ENCODE peak calls at places on chromosomes 3 and 15, in four cellular contexts. U, P, F and G are unnamed samples.
A peak's percentile ranks its signal among the peaks of the same experiment; 100 is the strongest.

GRCh38 chr15:58951388-58952060 is 18.0 kb upstream of the SLTM start:
- DNase-seq in F (peak; percentile 84), P (no peak), U (no peak), G (no peak)

GRCh38 chr15:67290319-67290718 is 35.7 kb downstream of the IQCH start:
- DNase-seq in F (no peak), U (no peak), P (no peak), G (no peak)

GRCh38 chr3:82807781-82808180 is 1046.3 kb upstream of the GBE1 start:
- DNase-seq in P (no peak), U (no peak), F (no peak), G (no peak)

GRCh38 chr15:70120954-70121655 is 23.4 kb upstream of the TLE3 start:
- DNase-seq in U (no peak), F (no peak), P (no peak), G (no peak)

GRCh38 chr15:63610209-63610841 is 13.1 kb downstream of the FBXL22 start:
- DNase-seq in F (peak; percentile 82), P (peak; percentile 83), U (peak; percentile 83), G (peak; percentile 72)

GRCh38 chr15:52803543-52804306 is 13.6 kb upstream of the ONECUT1 start:
- DNase-seq in F (no peak), P (peak; percentile 17), U (no peak), G (no peak)

GRCh38 chr3:190526787-190527767 is 13.2 kb downstream of the IL1RAP start:
- DNase-seq in F (no peak), P (no peak), U (no peak), G (no peak)

GRCh38 chr3:192905980-192906678 is 11.5 kb downstream of the MB21D2 start:
- DNase-seq in U (no peak), P (no peak), F (no peak), G (no peak)

GRCh38 chr3:160637081-160637480 is 39.9 kb upstream of the ARL14 start:
- DNase-seq in P (no peak), F (no peak), U (no peak), G (no peak)

GRCh38 chr15:75049392-75049791 is 26.0 kb downstream of the PPCDC start:
- DNase-seq in P (no peak), U (no peak), F (peak; percentile 28), G (no peak)

GRCh38 chr3:116524455-116524854 is 79.2 kb upstream of the LSAMP start:
- DNase-seq in P (no peak), F (peak; percentile 48), U (no peak), G (no peak)

GRCh38 chr15:83610132-83610531 is 43.8 kb upstream of the ADAMTSL3 start:
- DNase-seq in F (no peak), U (no peak), P (no peak), G (no peak)

GRCh38 chr3:80079886-80080285 is 312.1 kb upstream of the ROBO1 start:
- DNase-seq in U (no peak), P (no peak), F (no peak), G (no peak)

GRCh38 chr3:59908280-59908679 is 858.5 kb upstream of the CFAP20DC start:
- DNase-seq in F (no peak), P (no peak), U (no peak), G (no peak)

GRCh38 chr3:105040026-105040622 is 326.6 kb upstream of the ALCAM start:
- DNase-seq in U (no peak), F (peak; percentile 40), P (no peak), G (no peak)

GRCh38 chr3:158743664-158744566 is 11.7 kb upstream of the RARRES1 start:
- DNase-seq in F (no peak), U (no peak), P (no peak), G (no peak)

GRCh38 chr15:74136584-74137543 is 6.5 kb downstream of the ISLR2 start:
- DNase-seq in U (no peak), F (no peak), P (peak; percentile 45), G (no peak)

GRCh38 chr3:46943237-46944187 is 33.0 kb downstream of the CCDC12 start:
- DNase-seq in F (no peak), U (no peak), P (no peak), G (peak; percentile 7)

GRCh38 chr3:151709847-151710246 is 23.9 kb upstream of the AADACL2 start:
- DNase-seq in P (no peak), U (no peak), F (peak; percentile 85), G (no peak)

GRCh38 chr3:139044366-139045210 is at the start of gene PRR23C:
- DNase-seq in P (peak; percentile 13), U (no peak), F (no peak), G (no peak)

GRCh38 chr3:69568926-69569325 is 170.3 kb upstream of the MITF start:
- DNase-seq in F (peak; percentile 23), P (no peak), U (no peak), G (no peak)

GRCh38 chr15:81492303-81492702 is 118.3 kb upstream of the TMC3 start:
- DNase-seq in F (peak; percentile 66), P (no peak), U (no peak), G (no peak)

GRCh38 chr15:51172190-51172589 is 77.5 kb upstream of the TNFAIP8L3 start:
- DNase-seq in U (no peak), F (peak; percentile 24), P (no peak), G (no peak)

GRCh38 chr15:83108266-83109219 is 1.1 kb downstream of the TM6SF1 start:
- DNase-seq in U (no peak), F (peak; percentile 52), P (peak; percentile 65), G (no peak)

GRCh38 chr3:133211449-133211848 is 173.3 kb downstream of the TMEM108 start:
- DNase-seq in U (peak; percentile 59), P (peak; percentile 35), F (no peak), G (no peak)

GRCh38 chr3:187012609-187013051 is 82.3 kb downstream of the ST6GAL1 start:
- DNase-seq in U (no peak), P (no peak), F (peak; percentile 64), G (no peak)

GRCh38 chr3:134709563-134710312 is 58.9 kb upstream of the KY start:
- DNase-seq in P (no peak), F (no peak), U (no peak), G (no peak)

GRCh38 chr3:39501059-39501458 is 33.6 kb downstream of the MOBP start:
- DNase-seq in U (no peak), F (no peak), P (no peak), G (no peak)

GRCh38 chr3:42020681-42021307 is 58.9 kb upstream of the ULK4 start:
- DNase-seq in P (no peak), F (peak; percentile 83), U (no peak), G (no peak)

GRCh38 chr3:161358488-161358887 is 12.8 kb downstream of the SPTSSB start:
- DNase-seq in P (no peak), F (no peak), U (no peak), G (no peak)

GRCh38 chr15:43346305-43346704 is 15.9 kb upstream of the LCMT2 start:
- DNase-seq in P (no peak), U (no peak), F (no peak), G (no peak)

GRCh38 chr3:148269816-148270215 is 427.9 kb upstream of the AGTR1 start:
- DNase-seq in F (peak; percentile 1), U (no peak), P (no peak), G (no peak)

GRCh38 chr3:142275856-142276255 is 50.5 kb upstream of the GK5 start:
- DNase-seq in U (no peak), P (no peak), F (peak; percentile 96), G (no peak)

GRCh38 chr15:49501586-49501985 is 78.5 kb downstream of the FGF7 start:
- DNase-seq in P (no peak), F (no peak), U (no peak), G (no peak)

GRCh38 chr3:15434756-15435155 is 7.4 kb downstream of the EAF1 start:
- DNase-seq in F (no peak), P (no peak), U (no peak), G (no peak)

GRCh38 chr3:85890043-85890555 is 931.3 kb downstream of the CADM2 start:
- DNase-seq in P (no peak), F (no peak), U (no peak), G (no peak)

GRCh38 chr3:133472242-133472641 is 72.4 kb downstream of the BFSP2 start:
- DNase-seq in F (no peak), P (no peak), U (peak; percentile 75), G (peak; percentile 40)

GRCh38 chr15:93035953-93036810 is 52.8 kb downstream of the RGMA start:
- DNase-seq in F (peak; percentile 30), P (peak; percentile 88), U (peak; percentile 26), G (peak; percentile 59)

GRCh38 chr15:93035092-93035915 is 53.7 kb downstream of the RGMA start:
- DNase-seq in U (no peak), F (no peak), P (peak; percentile 4), G (no peak)

GRCh38 chr15:93036922-93037321 is 52.1 kb downstream of the RGMA start:
- DNase-seq in P (no peak), F (no peak), U (peak; percentile 19), G (no peak)

GRCh38 chr15:93038064-93038705 is 50.8 kb downstream of the RGMA start:
- DNase-seq in P (peak; percentile 10), U (no peak), F (no peak), G (peak; percentile 14)

GRCh38 chr15:93037341-93038063 is 51.5 kb downstream of the RGMA start:
- DNase-seq in U (no peak), P (peak; percentile 24), F (no peak), G (peak; percentile 78)
- TF ChIP-seq CTCF in U (peak; percentile 10), P (no peak), F (no peak), G (no peak)

DNA sequence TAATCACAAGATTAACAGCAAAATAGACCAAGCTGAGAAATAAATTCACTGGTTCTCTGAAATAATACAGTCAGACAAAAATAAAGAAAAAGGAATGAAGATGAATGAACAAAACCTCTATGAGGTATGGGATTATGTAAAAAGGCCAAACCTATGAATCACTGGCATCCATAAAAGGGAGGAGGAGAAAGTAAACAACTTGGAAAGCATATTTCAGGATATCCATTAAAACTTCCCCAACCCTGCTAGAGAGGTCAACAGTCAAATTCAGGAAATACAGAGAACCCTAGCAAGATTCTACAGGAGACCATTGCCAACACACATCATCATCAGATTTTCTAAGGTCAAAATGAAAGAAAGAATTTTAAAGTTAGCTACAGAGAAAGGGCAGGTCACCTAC is 649.7 kb upstream of the CBLB start:
- DNase-seq in F (peak; percentile 55), U (no peak), P (no peak), G (no peak)
- TF ChIP-seq CTCF in F (no peak), U (no peak), P (no peak), G (no peak)

GRCh38 chr3:12939137-12939536 is 97.8 kb upstream of the RPL32 start:
- DNase-seq in U (no peak), P (no peak), F (no peak), G (no peak)
- TF ChIP-seq CTCF in U (no peak), P (no peak), F (no peak), G (no peak)

GRCh38 chr3:98986073-98986472 is 84.6 kb upstream of the DCBLD2 start:
- DNase-seq in P (no peak), F (peak; percentile 97), U (peak; percentile 39), G (peak; percentile 29)

GRCh38 chr3:98990657-98991056 is 89.2 kb upstream of the DCBLD2 start:
- DNase-seq in F (no peak), U (no peak), P (no peak), G (no peak)

GRCh38 chr3:98994128-98994762 is 92.8 kb upstream of the DCBLD2 start:
- DNase-seq in U (no peak), F (peak; percentile 81), P (no peak), G (no peak)

GRCh38 chr3:98985406-98985805 is 83.9 kb upstream of the DCBLD2 start:
- DNase-seq in P (no peak), U (no peak), F (no peak), G (no peak)

GRCh38 chr3:98991393-98991792 is 89.9 kb upstream of the DCBLD2 start:
- DNase-seq in U (no peak), P (no peak), F (no peak), G (no peak)
- TF ChIP-seq CTCF in U (peak; percentile 41), P (peak; percentile 35), F (peak; percentile 25), G (no peak)